ENCODE peak calls at places on chromosome 3, in eight cellular contexts. R is effector memory CD4-positive, alpha-beta T cell; P is heart right ventricle; O is naive thymus-derived CD4-positive, alpha-beta T cell; L is CD4-positive, alpha-beta T cell; J is stomach; V is neural progenitor cell; U is mammary epithelial cell. C is an unnamed sample.

GRCh38 chr3:13130464-13131193 is 57.4 kb upstream of the IQSEC1 start:
- DNase-seq in R (no peak), P (no peak), J (no peak), V (no peak), O (no peak), L (no peak), U (no peak), C (no peak)

GRCh38 chr3:108951802-108952474 is 1.7 kb downstream of the GUCA1C start:
- DNase-seq in R (no peak), O (no peak), J (no peak), P (no peak), L (no peak), V (no peak), U (no peak), C (peak; percentile 25)

GRCh38 chr3:112097378-112097777 is 11.2 kb downstream of the C3orf52 start:
- DNase-seq in V (no peak), L (no peak), J (peak; percentile 51), R (no peak), O (no peak), U (peak; percentile 99), P (no peak), C (no peak)

GRCh38 chr3:184715943-184716651 is 4.2 kb upstream of the MAGEF1 start:
- DNase-seq in R (no peak), U (no peak), J (no peak), V (peak; percentile 27), O (no peak), L (no peak), P (no peak), C (no peak)

GRCh38 chr3:42265059-42265991 is 660 bp downstream of the CCK start:
- DNase-seq in O (no peak), J (no peak), R (no peak), U (no peak), P (no peak), L (no peak), V (no peak), C (no peak)

GRCh38 chr3:184579513-184579912 is 17.9 kb downstream of the EPHB3 start:
- DNase-seq in O (no peak), J (no peak), P (no peak), U (peak; percentile 37), L (no peak), R (no peak), V (no peak), C (no peak)

GRCh38 chr3:187943677-187944390 is 198.6 kb upstream of the BCL6 start:
- DNase-seq in R (no peak), P (no peak), J (no peak), O (no peak), U (peak; percentile 23), L (no peak), V (peak; percentile 20), C (no peak)

GRCh38 chr3:191695131-191695814 is 234.3 kb downstream of the PYDC2 start:
- DNase-seq in U (no peak), R (no peak), P (no peak), V (no peak), J (no peak), L (no peak), O (no peak), C (no peak)

GRCh38 chr3:64548200-64548889 is 139.5 kb downstream of the ADAMTS9 start:
- DNase-seq in U (no peak), L (no peak), J (peak; percentile 83), P (peak; percentile 44), R (no peak), V (no peak), O (no peak), C (no peak)

GRCh38 chr3:65334045-65334665 is 646.4 kb upstream of the ADAMTS9 start:
- DNase-seq in U (no peak), P (no peak), R (no peak), L (no peak), V (peak; percentile 9), J (no peak), O (no peak), C (peak; percentile 21)

GRCh38 chr3:171028025-171028778 is 1.7 kb upstream of the SLC2A2 start:
- DNase-seq in R (no peak), V (peak; percentile 56), O (peak; percentile 23), L (no peak), J (peak; percentile 43), U (peak; percentile 86), P (peak; percentile 60), C (no peak)

GRCh38 chr3:43968465-43968864 is 273.2 kb upstream of the TOPAZ1 start:
- DNase-seq in P (no peak), L (no peak), U (no peak), O (no peak), R (no peak), V (no peak), J (no peak), C (no peak)

GRCh38 chr3:114464548-114464947 is 170.7 kb downstream of the TIGIT start:
- DNase-seq in P (no peak), U (no peak), J (no peak), L (no peak), V (peak; percentile 33), R (no peak), O (no peak), C (peak; percentile 27)

GRCh38 chr3:27093771-27094170 is 275.4 kb downstream of the NEK10 start:
- DNase-seq in J (no peak), O (no peak), L (no peak), U (no peak), P (no peak), R (no peak), V (no peak), C (no peak)

GRCh38 chr3:30102372-30102771 is 504.0 kb upstream of the TGFBR2 start:
- DNase-seq in V (no peak), L (no peak), J (no peak), P (no peak), U (no peak), R (no peak), O (no peak), C (no peak)

GRCh38 chr3:63872135-63872924 is 8.7 kb downstream of the ATXN7 start:
- DNase-seq in U (peak; percentile 87), L (no peak), V (no peak), P (no peak), J (no peak), R (no peak), O (no peak), C (no peak)

GRCh38 chr3:67998222-67998760 is 343.9 kb upstream of the SUCLG2 start:
- DNase-seq in R (no peak), O (no peak), L (no peak), V (no peak), U (no peak), J (no peak), P (no peak), C (no peak)
- H3K27me3 ChIP-seq in R (no peaks in the 10 kb centered on the region), O (no peaks in the 10 kb centered on the region), L (peaks cover 4% of the 10 kb centered on the region), V (no peaks in the 10 kb centered on the region), U (no peaks in the 10 kb centered on the region), J (no peaks in the 10 kb centered on the region), P (peaks cover 4% of the 10 kb centered on the region), C (peaks cover 2% of the 10 kb centered on the region)

DNA sequence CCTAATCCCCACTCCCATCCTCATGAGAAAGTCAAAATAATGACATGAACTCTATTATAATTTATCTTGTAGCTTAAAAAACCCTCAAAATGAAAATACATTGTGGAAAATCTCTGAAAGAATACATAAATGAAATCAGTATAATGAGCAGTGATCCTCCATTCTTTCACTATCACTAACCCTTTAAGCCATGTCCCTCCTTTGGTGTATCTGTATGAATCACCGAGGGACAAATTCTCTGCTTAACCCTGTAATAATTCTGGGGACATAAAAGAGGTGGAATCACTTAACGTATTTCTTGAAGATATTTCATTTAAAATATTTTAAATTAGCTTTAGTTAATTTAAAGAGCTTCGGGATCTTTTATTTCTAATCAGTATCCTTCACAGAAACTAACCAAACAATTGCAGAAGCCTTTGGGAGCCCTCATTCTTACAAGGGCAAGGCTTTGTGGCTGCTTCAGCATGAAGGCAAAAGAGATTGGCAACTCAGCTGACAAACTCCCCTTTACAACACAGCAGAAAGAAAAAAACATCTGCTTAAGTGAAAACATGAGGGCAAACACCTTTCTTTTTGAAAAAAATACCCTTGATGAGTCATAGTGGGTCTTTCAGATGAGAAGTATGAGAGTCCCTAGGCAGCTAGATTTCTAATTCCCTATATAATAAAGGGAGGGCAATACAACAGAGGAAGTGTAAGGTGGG is 44.0 kb upstream of the ALCAM start:
- DNase-seq in V (no peak), U (no peak), J (no peak), P (no peak), L (no peak), R (no peak), O (no peak), C (no peak)
- H3K9me3 ChIP-seq in V (no peaks in the 10 kb centered on the region), U (no peaks in the 10 kb centered on the region), J (no peaks in the 10 kb centered on the region), P (peaks cover 7% of the 10 kb centered on the region), L (no peaks in the 10 kb centered on the region), R (no peaks in the 10 kb centered on the region), O (no peaks in the 10 kb centered on the region), C (no peaks in the 10 kb centered on the region)

DNA sequence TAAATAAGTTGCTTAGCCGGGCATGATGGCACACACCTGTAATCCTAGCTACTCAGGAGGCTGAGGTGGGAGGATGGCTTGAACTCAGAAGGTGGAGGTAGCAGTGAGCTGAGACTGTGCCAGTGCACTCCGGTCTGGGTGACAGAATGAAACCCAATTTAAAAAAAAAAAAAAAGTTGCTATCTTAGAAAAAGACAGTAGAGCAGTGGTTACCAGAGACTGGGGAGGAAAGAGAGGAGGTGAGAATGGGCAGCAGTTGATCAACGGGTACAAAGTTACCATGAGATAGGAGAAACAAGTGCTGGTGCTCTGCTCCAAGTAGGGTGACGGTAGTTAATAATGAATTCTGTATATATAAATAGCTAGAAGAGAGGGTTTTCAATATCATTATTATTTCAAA is 821 bp upstream of the CCR2 start:
- DNase-seq in O (no peak), V (no peak), R (no peak), J (no peak), P (no peak), L (no peak), U (no peak), C (no peak)
- H3K27me3 ChIP-seq in O (no peaks in the 10 kb centered on the region), V (no peaks in the 10 kb centered on the region), R (no peaks in the 10 kb centered on the region), J (no peaks in the 10 kb centered on the region), P (no peaks in the 10 kb centered on the region), L (no peaks in the 10 kb centered on the region), U (peaks cover 3% of the 10 kb centered on the region), C (peaks cover 11% of the 10 kb centered on the region)

GRCh38 chr3:40534283-40534682 is 9.5 kb downstream of the ZNF621 start:
- DNase-seq in J (no peak), U (no peak), O (no peak), P (no peak), R (no peak), V (no peak), L (no peak), C (no peak)
- H3K9me3 ChIP-seq in J (no peaks in the 10 kb centered on the region), U (peaks cover 23% of the 10 kb centered on the region), O (no peaks in the 10 kb centered on the region), P (peaks cover 50% of the 10 kb centered on the region), R (no peaks in the 10 kb centered on the region), V (no peaks in the 10 kb centered on the region), L (peaks cover 23% of the 10 kb centered on the region), C (no peaks in the 10 kb centered on the region)

DNA sequence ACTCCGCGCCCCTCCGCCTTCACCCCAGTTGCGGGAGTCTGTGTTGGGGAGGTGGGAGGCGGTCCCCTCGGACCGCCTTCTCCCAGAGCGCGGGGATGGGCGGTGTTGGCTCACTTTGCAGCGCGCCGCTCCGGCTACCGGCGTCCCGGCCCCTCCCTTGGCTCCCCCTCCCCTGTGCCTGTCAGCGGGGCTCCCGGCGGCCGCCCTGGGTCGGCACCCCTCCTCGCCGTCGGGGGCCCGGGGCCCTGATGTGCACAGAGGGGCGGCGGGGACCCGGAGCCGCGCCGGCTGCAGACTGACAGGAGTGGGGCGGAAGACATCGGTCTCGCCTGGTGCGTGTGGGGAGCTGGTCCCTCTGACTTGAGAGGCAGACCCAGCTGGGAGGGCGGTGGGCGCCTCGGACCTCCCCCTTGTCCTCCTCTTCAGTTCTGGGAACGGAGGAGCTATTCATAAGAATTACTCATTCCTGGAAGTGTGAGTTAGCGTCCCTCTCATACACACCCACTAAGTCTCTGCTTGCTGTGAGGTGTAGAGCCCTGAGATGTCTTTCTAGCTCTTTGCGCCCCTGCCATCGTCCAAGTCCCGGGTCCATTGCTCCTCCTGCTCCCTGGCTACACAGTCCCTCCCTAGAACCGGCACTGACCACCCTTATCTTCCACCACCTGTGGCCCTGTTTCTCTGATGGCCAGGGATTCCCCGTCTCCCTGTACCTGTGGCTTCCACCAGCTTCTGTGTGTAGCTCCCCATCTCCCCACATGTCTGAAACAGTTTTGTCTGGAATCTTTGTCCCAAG is 42.3 kb upstream of the ROPN1 start:
- DNase-seq in J (no peak), O (no peak), V (peak; percentile 54), P (peak; percentile 31), U (no peak), L (no peak), R (no peak), C (no peak)
- H3K27me3 ChIP-seq in J (no peaks in the 10 kb centered on the region), O (no peaks in the 10 kb centered on the region), V (peaks cover 59% of the 10 kb centered on the region), P (no peaks in the 10 kb centered on the region), U (peaks cover 18% of the 10 kb centered on the region), L (peaks cover 76% of the 10 kb centered on the region), R (peaks cover 22% of the 10 kb centered on the region), C (peaks cover 51% of the 10 kb centered on the region)